ENCODE peak calls at places on chromosomes 2 and 18, in six cellular contexts. One of them, this sample, is unnamed.

GRCh38 chr18:29285471-29285870 is 1108.5 kb upstream of the CDH2 start:
- DNase-seq in HL-60: no peak
- DNase-seq in GM12878: no peak
- DNase-seq in HepG2: no peak
- DNase-seq in K562: no peak
- DNase-seq in H1: no peak
- DNase-seq in this sample: no peak

GRCh38 chr2:230614913-230615332 is 97.7 kb upstream of the CAB39 start:
- DNase-seq in HL-60: no peak
- DNase-seq in GM12878: peak; percentile 85
- DNase-seq in HepG2: no peak
- DNase-seq in K562: no peak
- DNase-seq in H1: no peak
- DNase-seq in this sample: no peak

GRCh38 chr2:230184727-230185578 is 34.8 kb downstream of the SP110 start:
- DNase-seq in HL-60: no peak
- DNase-seq in GM12878: no peak
- DNase-seq in HepG2: no peak
- DNase-seq in K562: no peak
- DNase-seq in H1: no peak
- DNase-seq in this sample: no peak

GRCh38 chr2:103268841-103269498 is 507.1 kb downstream of the TMEM182 start:
- DNase-seq in HL-60: no peak
- DNase-seq in GM12878: no peak
- DNase-seq in HepG2: no peak
- DNase-seq in K562: no peak
- DNase-seq in H1: no peak
- DNase-seq in this sample: no peak

GRCh38 chr2:191593622-191594416 is 84.1 kb upstream of the NABP1 start:
- DNase-seq in HL-60: no peak
- DNase-seq in GM12878: no peak
- DNase-seq in HepG2: peak; percentile 63
- DNase-seq in K562: no peak
- DNase-seq in H1: no peak
- DNase-seq in this sample: no peak

GRCh38 chr2:216713691-216714411 is 18.5 kb upstream of the IGFBP5 start:
- DNase-seq in HL-60: no peak
- DNase-seq in GM12878: no peak
- DNase-seq in HepG2: no peak
- DNase-seq in K562: no peak
- DNase-seq in H1: no peak
- DNase-seq in this sample: no peak

GRCh38 chr2:197159681-197160211 is 150.8 kb downstream of the ANKRD44 start:
- DNase-seq in HL-60: no peak
- DNase-seq in GM12878: no peak
- DNase-seq in HepG2: peak; percentile 67
- DNase-seq in K562: no peak
- DNase-seq in H1: no peak
- DNase-seq in this sample: no peak

GRCh38 chr2:73163522-73164367 is 38.6 kb upstream of the NOTO start:
- DNase-seq in HL-60: no peak
- DNase-seq in GM12878: no peak
- DNase-seq in HepG2: peak; percentile 71
- DNase-seq in K562: peak; percentile 83
- DNase-seq in H1: peak; percentile 63
- DNase-seq in this sample: peak; percentile 88

GRCh38 chr2:200422071-200422470 is 87.8 kb downstream of the KCTD18 start:
- DNase-seq in HL-60: no peak
- DNase-seq in GM12878: no peak
- DNase-seq in HepG2: no peak
- DNase-seq in K562: no peak
- DNase-seq in H1: no peak
- DNase-seq in this sample: no peak

GRCh38 chr18:46167971-46168370 is 63.8 kb downstream of the HAUS1 start:
- DNase-seq in HL-60: peak; percentile 41
- DNase-seq in GM12878: peak; percentile 84
- DNase-seq in HepG2: no peak
- DNase-seq in K562: no peak
- DNase-seq in H1: no peak
- DNase-seq in this sample: no peak
- TF ChIP-seq GABPA in HL-60: no peak
- TF ChIP-seq GABPA in GM12878: no peak
- TF ChIP-seq GABPA in HepG2: no peak
- TF ChIP-seq GABPA in K562: no peak
- TF ChIP-seq GABPA in H1: no peak
- TF ChIP-seq GABPA in this sample: no peak

GRCh38 chr2:177717831-177718618 is 325.5 kb downstream of the AGPS start:
- DNase-seq in HL-60: no peak
- DNase-seq in GM12878: no peak
- DNase-seq in HepG2: no peak
- DNase-seq in K562: peak; percentile 34
- DNase-seq in H1: no peak
- DNase-seq in this sample: no peak
- TF ChIP-seq GABPA in HL-60: no peak
- TF ChIP-seq GABPA in GM12878: no peak
- TF ChIP-seq GABPA in HepG2: no peak
- TF ChIP-seq GABPA in K562: no peak
- TF ChIP-seq GABPA in H1: no peak
- TF ChIP-seq GABPA in this sample: no peak

GRCh38 chr18:69763821-69764220 is 183.9 kb downstream of the CD226 start:
- DNase-seq in HL-60: no peak
- DNase-seq in GM12878: no peak
- DNase-seq in HepG2: no peak
- DNase-seq in K562: no peak
- DNase-seq in H1: no peak
- DNase-seq in this sample: no peak
- TF ChIP-seq GABPA in HL-60: no peak
- TF ChIP-seq GABPA in GM12878: no peak
- TF ChIP-seq GABPA in HepG2: no peak
- TF ChIP-seq GABPA in K562: no peak
- TF ChIP-seq GABPA in H1: no peak
- TF ChIP-seq GABPA in this sample: no peak

DNA sequence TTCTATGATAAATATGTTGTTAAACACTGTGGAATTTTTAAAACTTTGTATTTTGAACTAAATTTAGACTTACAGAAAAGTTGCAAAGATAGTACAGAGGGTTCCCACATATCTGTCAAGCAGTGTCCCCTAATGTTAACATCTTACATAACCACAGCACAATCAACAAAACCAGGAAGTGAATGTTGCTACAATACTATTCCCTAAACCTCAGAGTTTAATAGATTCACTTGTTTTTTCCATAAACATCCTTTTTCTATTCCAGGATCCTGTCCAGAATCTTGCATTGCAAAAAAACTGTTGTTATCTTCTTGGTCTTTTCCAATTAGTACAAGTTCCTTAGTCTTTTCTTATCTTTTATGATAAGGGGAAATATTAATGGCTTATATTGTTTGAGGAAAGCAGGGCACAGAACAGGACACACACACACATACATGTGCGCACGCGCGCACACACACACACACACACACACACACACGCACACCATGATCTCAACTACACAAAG is 251.1 kb upstream of the TRIB2 start:
- DNase-seq in HL-60: no peak
- DNase-seq in GM12878: no peak
- DNase-seq in HepG2: no peak
- DNase-seq in K562: no peak
- DNase-seq in H1: no peak
- DNase-seq in this sample: no peak
- TF ChIP-seq GABPA in HL-60: no peak
- TF ChIP-seq GABPA in GM12878: no peak
- TF ChIP-seq GABPA in HepG2: no peak
- TF ChIP-seq GABPA in K562: no peak
- TF ChIP-seq GABPA in H1: no peak
- TF ChIP-seq GABPA in this sample: no peak

GRCh38 chr2:237483018-237483731 is 3.9 kb upstream of the MLPH start:
- DNase-seq in HL-60: no peak
- DNase-seq in GM12878: no peak
- DNase-seq in HepG2: no peak
- DNase-seq in K562: no peak
- DNase-seq in H1: no peak
- DNase-seq in this sample: no peak
- TF ChIP-seq GABPA in HL-60: no peak
- TF ChIP-seq GABPA in GM12878: no peak
- TF ChIP-seq GABPA in HepG2: no peak
- TF ChIP-seq GABPA in K562: no peak
- TF ChIP-seq GABPA in H1: no peak
- TF ChIP-seq GABPA in this sample: no peak

GRCh38 chr2:232626584-232626983 is 6.8 kb upstream of the EFHD1 start:
- DNase-seq in HL-60: no peak
- DNase-seq in GM12878: no peak
- DNase-seq in HepG2: no peak
- DNase-seq in K562: no peak
- DNase-seq in H1: no peak
- DNase-seq in this sample: no peak

GRCh38 chr2:232629201-232629475 is 4.3 kb upstream of the EFHD1 start:
- DNase-seq in HL-60: no peak
- DNase-seq in GM12878: no peak
- DNase-seq in HepG2: no peak
- DNase-seq in K562: no peak
- DNase-seq in H1: no peak
- DNase-seq in this sample: no peak

GRCh38 chr2:232624554-232624842 is 8.9 kb upstream of the EFHD1 start:
- DNase-seq in HL-60: no peak
- DNase-seq in GM12878: no peak
- DNase-seq in HepG2: no peak
- DNase-seq in K562: no peak
- DNase-seq in H1: no peak
- DNase-seq in this sample: no peak

GRCh38 chr2:232632229-232632903 is 1.0 kb upstream of the EFHD1 start:
- DNase-seq in HL-60: no peak
- DNase-seq in GM12878: no peak
- DNase-seq in HepG2: no peak
- DNase-seq in K562: no peak
- DNase-seq in H1: no peak
- DNase-seq in this sample: no peak

DNA sequence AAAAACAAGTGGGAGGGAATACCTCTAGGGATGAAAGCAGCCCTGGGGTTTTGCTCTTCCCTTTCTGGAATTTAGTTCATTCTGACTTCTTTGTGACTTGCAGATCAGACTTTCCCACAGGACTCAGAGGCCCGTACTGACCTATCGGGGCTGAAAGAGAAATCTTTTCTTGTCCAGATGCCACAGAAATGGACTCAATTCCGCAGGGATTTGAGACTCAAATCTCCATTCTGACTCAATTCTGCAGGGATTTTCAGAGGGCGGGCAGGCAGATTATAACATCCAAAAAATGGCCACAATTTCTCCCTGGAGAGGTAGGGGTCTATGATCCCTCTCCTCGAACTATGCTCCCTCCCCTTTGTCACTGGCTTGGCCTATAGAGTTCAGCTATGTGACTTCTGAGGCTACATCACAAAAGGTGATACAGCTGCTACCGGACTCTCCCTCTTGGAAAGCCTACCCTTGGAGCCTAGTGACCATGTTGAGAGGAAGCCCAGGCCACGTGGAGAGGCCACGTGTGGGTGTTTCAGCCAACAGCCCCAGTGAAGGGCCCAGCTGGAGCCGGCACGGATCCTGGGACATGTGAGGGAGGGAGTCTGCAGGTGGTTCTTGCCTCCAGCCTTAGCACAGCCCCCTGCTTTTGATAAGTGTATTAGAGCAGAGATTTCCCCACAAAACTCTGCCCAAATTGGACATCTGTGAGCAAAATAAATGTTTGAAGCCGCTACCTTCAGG is 4.8 kb upstream of the EFHD1 start:
- DNase-seq in HL-60: no peak
- DNase-seq in GM12878: no peak
- DNase-seq in HepG2: no peak
- DNase-seq in K562: no peak
- DNase-seq in H1: no peak
- DNase-seq in this sample: no peak
- TF ChIP-seq GABPA in HL-60: no peak
- TF ChIP-seq GABPA in GM12878: no peak
- TF ChIP-seq GABPA in HepG2: no peak
- TF ChIP-seq GABPA in K562: no peak
- TF ChIP-seq GABPA in H1: no peak
- TF ChIP-seq GABPA in this sample: no peak

DNA sequence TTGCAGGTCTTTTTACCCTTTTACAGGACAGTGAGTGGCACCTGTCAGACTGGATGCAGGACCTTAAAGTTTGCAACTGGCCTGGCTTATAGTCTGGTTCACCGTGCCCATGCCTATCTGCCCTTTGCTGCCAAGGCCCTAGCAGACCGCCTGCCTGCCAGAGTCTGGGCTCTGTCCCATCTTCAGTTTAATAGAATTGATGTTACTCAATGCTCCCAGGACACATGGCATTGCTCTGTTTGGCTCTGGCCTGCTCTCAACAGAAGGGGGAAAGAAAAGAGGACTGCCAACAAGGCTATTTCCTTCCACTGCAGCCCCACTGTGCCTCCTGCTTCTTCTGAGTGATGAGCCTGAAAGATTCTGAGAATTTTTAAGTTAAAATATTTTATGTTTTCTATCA is 25.6 kb upstream of the TMEM178A start:
- DNase-seq in HL-60: no peak
- DNase-seq in GM12878: no peak
- DNase-seq in HepG2: no peak
- DNase-seq in K562: no peak
- DNase-seq in H1: no peak
- DNase-seq in this sample: no peak
- TF ChIP-seq GABPA in HL-60: no peak
- TF ChIP-seq GABPA in GM12878: no peak
- TF ChIP-seq GABPA in HepG2: no peak
- TF ChIP-seq GABPA in K562: no peak
- TF ChIP-seq GABPA in H1: no peak
- TF ChIP-seq GABPA in this sample: no peak

This sample was measured in SK-N-SH.